ENCODE peak calls at places on chromosome 4, in ten cellular contexts. V is stomach; W is naive thymus-derived CD4-positive, alpha-beta T cell; Y is CD8-positive, alpha-beta memory T cell; R is fibroblast of lung; B is sigmoid colon; F is mesendoderm; G is Peyer's patch; K is pancreas; L is OCI-LY7. T is an unnamed sample. For H3K4me1, the result is how much of the 10 kb centered on the place peaks cover.

GRCh38 chr4:57182132-57182874 is 72.1 kb upstream of the IGFBP7 start:
- DNase-seq in V (no peak), R (no peak), F (no peak), B (no peak), L (no peak), Y (no peak), W (no peak), K (peak), G (no peak), T (no peak)

GRCh38 chr4:123446791-123447474 is 50.3 kb downstream of the SPRY1 start:
- DNase-seq in G (no peak), F (peak), V (no peak), W (no peak), L (peak), K (no peak), R (no peak), B (no peak), Y (no peak), T (no peak)

GRCh38 chr4:53235547-53235946 is 130.3 kb downstream of the SCFD2 start:
- DNase-seq in B (no peak), L (no peak), G (no peak), F (no peak), R (no peak), V (no peak), K (no peak), W (no peak), Y (no peak), T (no peak)

GRCh38 chr4:141462361-141462760 is 174.0 kb upstream of the IL15 start:
- DNase-seq in L (no peak), V (no peak), B (no peak), Y (no peak), G (no peak), R (no peak), K (no peak), W (no peak), F (no peak), T (no peak)

GRCh38 chr4:41644288-41644914 is 104.1 kb downstream of the PHOX2B start:
- DNase-seq in Y (no peak), L (no peak), R (peak), B (peak), V (peak), F (peak), G (peak), K (peak), W (no peak), T (no peak)

GRCh38 chr4:151676301-151676700 is 84.5 kb downstream of the GATB start:
- DNase-seq in V (no peak), F (no peak), Y (no peak), G (no peak), W (no peak), L (no peak), B (no peak), K (no peak), R (peak), T (no peak)

GRCh38 chr4:47839259-47839658 is 1.4 kb upstream of the CORIN start:
- DNase-seq in G (no peak), F (peak), R (peak), K (no peak), W (no peak), Y (no peak), L (peak), V (no peak), B (no peak), T (peak)

GRCh38 chr4:3040447-3041191 is 33.7 kb downstream of the HTT-AS start:
- DNase-seq in G (no peak), W (no peak), K (no peak), R (no peak), L (no peak), B (no peak), F (no peak), Y (no peak), V (no peak), T (no peak)

GRCh38 chr4:51862781-51863180 is 19.8 kb downstream of the DCUN1D4 start:
- DNase-seq in B (no peak), F (no peak), K (no peak), G (no peak), R (no peak), L (no peak), W (no peak), Y (no peak), V (no peak), T (no peak)

GRCh38 chr4:7027284-7027683 is 15.9 kb upstream of the TADA2B start:
- DNase-seq in L (no peak), F (no peak), R (no peak), G (no peak), B (no peak), V (no peak), K (no peak), W (no peak), Y (no peak), T (no peak)

GRCh38 chr4:188955066-188955465 is 815.8 kb downstream of the TRIML1 start:
- DNase-seq in V (no peak), K (no peak), R (no peak), W (no peak), L (no peak), Y (no peak), G (no peak), F (no peak), B (no peak), T (no peak)

GRCh38 chr4:112114452-112114851 is 30.8 kb upstream of the FAM241A start:
- DNase-seq in L (no peak), W (no peak), G (no peak), V (no peak), K (no peak), Y (no peak), R (no peak), B (no peak), F (no peak), T (no peak)
- H3K4me3 ChIP-seq in L (no peak), W (no peak), G (no peak), V (no peak), K (no peak), Y (no peak), R (no peak), B (no peak), F (no peak), T (no peak)

DNA sequence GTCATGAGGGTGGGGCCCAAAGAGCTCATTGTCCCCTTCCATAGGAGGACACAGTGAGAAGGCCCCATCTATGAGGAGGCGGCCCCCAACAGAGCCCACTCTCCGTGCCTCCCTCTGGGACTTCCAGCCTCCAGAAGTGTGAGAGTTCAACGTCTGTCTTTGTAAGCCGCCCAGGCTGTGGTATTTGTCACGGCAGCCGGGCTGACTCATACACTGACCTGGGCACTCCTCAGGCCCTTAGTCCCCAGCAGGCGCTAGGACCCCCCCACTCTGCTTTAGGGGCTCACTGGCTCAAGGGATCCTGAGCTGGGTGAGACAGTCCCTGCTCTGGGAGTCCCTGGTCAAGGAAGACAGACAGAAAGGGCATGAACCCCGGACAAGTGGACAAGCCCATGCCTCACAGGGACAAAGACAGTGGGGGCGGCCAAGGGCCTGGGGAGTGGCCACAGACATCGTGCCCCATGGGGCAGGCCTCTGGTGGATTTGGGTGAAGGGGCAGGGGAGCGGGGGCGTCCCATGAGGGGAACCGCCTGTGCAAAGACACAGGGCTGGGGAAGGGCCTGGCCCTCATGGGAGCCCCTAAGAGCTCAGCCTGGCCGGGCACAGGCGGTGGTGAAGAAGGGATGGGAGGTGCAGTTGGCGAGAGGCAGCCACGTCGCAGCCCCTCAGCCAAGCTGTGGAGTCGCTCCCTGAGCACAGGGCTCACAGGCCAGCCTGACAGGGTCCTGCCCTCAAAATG is 21.5 kb downstream of the ABLIM2 start:
- DNase-seq in V (no peak), K (no peak), B (no peak), F (no peak), L (no peak), R (no peak), W (no peak), G (no peak), Y (no peak), T (no peak)
- H3K4me1 ChIP-seq in V (under half), K (under half), B (under half), F (under half), L (under half), R (under half), W (under half), G (under half), Y (under half), T (under half)

DNA sequence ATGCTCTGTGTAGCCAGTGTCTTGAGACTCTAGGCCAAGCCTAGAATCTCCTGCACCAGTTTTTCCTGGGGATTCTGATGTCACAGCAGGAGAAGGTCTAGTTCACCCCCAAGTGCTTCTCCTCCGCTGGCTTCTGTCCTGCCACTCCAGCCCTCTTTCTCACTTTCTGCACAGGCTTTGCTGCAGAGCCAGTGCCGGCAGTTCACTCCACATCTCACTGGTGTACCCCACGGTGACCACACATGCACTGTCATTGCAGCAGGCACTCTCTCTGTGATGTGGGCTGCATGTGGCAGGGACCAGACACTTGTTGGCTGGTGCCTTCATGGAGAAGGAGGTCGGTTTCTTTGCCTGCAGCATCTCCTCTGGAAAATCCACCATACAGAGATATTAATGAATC is 643.8 kb upstream of the GALNTL6 start:
- DNase-seq in L (no peak), K (no peak), V (no peak), W (no peak), Y (no peak), F (no peak), B (no peak), R (no peak), G (peak), T (no peak)
- H3K27ac ChIP-seq in L (no peak), K (no peak), V (no peak), W (no peak), Y (no peak), F (no peak), B (no peak), R (no peak), G (no peak), T (no peak)

DNA sequence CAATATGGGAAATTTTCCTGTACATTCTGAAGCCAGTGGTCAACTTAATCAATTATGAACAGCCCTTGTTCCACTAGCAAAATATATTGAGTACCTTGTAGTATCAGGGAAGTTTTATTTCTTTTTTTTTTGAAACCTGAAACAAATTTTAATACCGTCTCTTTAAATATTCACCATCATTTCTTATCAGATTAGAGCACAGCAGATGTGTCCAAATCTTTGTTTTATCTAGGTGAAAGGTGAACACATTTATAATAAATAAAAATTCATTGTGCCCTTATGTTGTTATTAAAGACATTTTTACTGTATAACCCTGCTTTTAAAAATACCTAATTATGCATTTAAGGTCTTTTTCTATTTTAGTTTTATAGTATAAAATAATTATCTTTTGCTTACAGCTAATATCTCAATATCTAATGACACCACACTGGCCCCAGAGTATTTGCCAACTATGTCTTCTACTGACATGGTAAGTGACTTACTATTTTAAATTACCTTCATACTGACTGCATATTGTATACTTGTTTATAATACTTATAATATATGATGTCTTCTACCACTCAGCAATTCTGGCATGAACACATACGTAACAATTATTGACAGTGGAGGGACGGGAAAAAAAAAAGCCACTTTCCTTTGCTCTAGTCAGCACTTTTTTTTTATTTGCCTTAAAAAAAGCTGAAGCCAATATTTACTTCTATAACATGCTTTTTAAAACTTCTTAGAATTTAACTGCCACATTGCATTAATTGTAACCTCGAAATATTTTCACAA is 147.9 kb downstream of the SLC4A4 start:
- DNase-seq in B (no peak), R (no peak), Y (no peak), V (no peak), K (no peak), L (no peak), G (no peak), F (no peak), W (no peak), T (no peak)
- H3K4me3 ChIP-seq in B (no peak), R (no peak), Y (no peak), V (no peak), K (no peak), L (no peak), G (no peak), F (no peak), W (no peak), T (no peak)

GRCh38 chr4:1856071-1856919 is at the start of gene LETM1:
- DNase-seq in R (peak), G (peak), B (peak), V (peak), L (peak), K (peak), Y (peak), F (peak), W (peak), T (peak)
- H3K4me1 ChIP-seq in R (under half), G (under half), B (under half), V (half or more), L (under half), K (under half), Y (under half), F (under half), W (under half), T (under half)

GRCh38 chr4:150152764-150153163 is 74.5 kb downstream of the DCLK2 start:
- DNase-seq in V (no peak), F (no peak), G (no peak), K (no peak), L (no peak), B (no peak), W (no peak), R (peak), Y (no peak), T (no peak)
- H3K27ac ChIP-seq in V (no peak), F (no peak), G (no peak), K (no peak), L (no peak), B (peak), W (no peak), R (no peak), Y (no peak), T (no peak)

DNA sequence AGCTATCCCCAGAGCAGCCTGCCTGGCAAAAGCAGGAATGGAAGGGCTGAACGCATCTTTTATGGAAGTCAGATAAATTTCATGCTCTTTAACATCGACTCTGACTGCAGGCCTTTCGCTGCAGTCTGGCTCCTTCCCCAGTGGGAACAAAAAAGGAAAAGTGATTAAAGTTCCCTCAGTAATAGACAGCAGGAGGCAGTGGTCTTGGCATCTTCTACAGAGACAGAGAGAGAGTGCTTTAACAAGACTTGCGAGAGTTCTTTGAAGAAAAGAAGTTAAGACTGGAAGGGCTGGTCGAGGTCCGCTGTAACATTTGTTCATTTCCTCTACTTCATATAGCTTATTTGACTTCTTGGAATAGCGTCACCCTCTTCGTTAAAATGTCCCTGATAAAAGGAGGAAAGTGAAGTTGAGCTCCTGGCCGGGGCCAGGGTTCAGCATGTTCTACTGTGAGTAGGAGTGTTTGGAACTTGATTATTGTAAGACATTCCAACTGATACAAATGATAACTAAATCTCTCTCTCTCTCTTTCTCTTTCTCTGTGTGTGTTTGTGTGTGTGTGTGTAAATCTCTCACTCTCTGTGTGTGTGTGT is 179.8 kb downstream of the SLIT2 start:
- DNase-seq in F (peak), K (no peak), B (no peak), W (no peak), Y (no peak), R (peak), L (no peak), V (no peak), G (no peak), T (no peak)
- H3K4me3 ChIP-seq in F (no peak), K (no peak), B (no peak), W (no peak), Y (no peak), R (no peak), L (no peak), V (no peak), G (no peak), T (no peak)